ENCODE peak calls at places on chromosomes 1 and 21, in seven cellular contexts. I is AG09309, Q is brain microvascular endothelial cell, J is adrenal gland, X is GM23338, T is BE2C, O is ovary. V is an unnamed sample.

GRCh38 chr1:46543382-46543760 is 8.1 kb downstream of the KNCN start:
- DNase-seq in I (no peak), Q (no peak), J (no peak), X (peak), T (no peak), O (no peak), V (no peak)

GRCh38 chr1:22918644-22919043 is 54.0 kb downstream of the LACTBL1 start:
- DNase-seq in I (no peak), Q (no peak), J (no peak), X (no peak), T (no peak), O (no peak), V (no peak)

GRCh38 chr1:201903135-201903534 is 14.4 kb downstream of the SHISA4 start:
- DNase-seq in I (no peak), Q (no peak), J (no peak), X (no peak), T (no peak), O (peak), V (no peak)

GRCh38 chr1:106957795-106958194 is 98.7 kb upstream of the PRMT6 start:
- DNase-seq in I (no peak), Q (no peak), J (no peak), X (peak), T (no peak), O (no peak), V (no peak)

GRCh38 chr1:7609311-7609994 is 161.6 kb upstream of the VAMP3 start:
- DNase-seq in I (no peak), Q (no peak), J (no peak), X (no peak), T (no peak), O (no peak), V (no peak)

GRCh38 chr1:202589190-202589680 is 121.0 kb downstream of the SYT2 start:
- DNase-seq in I (peak), Q (peak), J (peak), X (peak), T (peak), O (peak), V (peak)

GRCh38 chr1:33047839-33048305 is 11.2 kb upstream of the AK2 start:
- DNase-seq in I (no peak), Q (no peak), J (no peak), X (no peak), T (no peak), O (no peak), V (no peak)

GRCh38 chr21:17523007-17523451 is 10.2 kb downstream of the CXADR start:
- DNase-seq in I (no peak), Q (no peak), J (no peak), X (no peak), T (no peak), O (no peak), V (no peak)

GRCh38 chr1:151773698-151774097 is 10.4 kb upstream of the MRPL9 start:
- DNase-seq in I (no peak), Q (peak), J (no peak), X (no peak), T (no peak), O (no peak), V (peak)

GRCh38 chr1:204075116-204075636 is 2.3 kb downstream of the SOX13 start:
- DNase-seq in I (no peak), Q (no peak), J (no peak), X (peak), T (no peak), O (peak), V (no peak)

GRCh38 chr1:159009704-159010361 is at the start of gene IFI16:
- DNase-seq in I (peak), Q (peak), J (peak), X (no peak), T (no peak), O (peak), V (peak)

GRCh38 chr1:26225033-26225831 is 8.8 kb upstream of the CEP85 start:
- DNase-seq in I (no peak), Q (peak), J (peak), X (peak), T (peak), O (peak), V (peak)

GRCh38 chr1:198751741-198752140 is 112.9 kb downstream of the PTPRC start:
- DNase-seq in I (no peak), Q (no peak), J (no peak), X (no peak), T (no peak), O (no peak), V (no peak)

GRCh38 chr1:2631136-2632050 is 1.4 kb downstream of the MMEL1 start:
- DNase-seq in I (no peak), Q (no peak), J (no peak), X (no peak), T (no peak), O (no peak), V (no peak)

GRCh38 chr1:234322979-234323378 is 50.3 kb upstream of the COA6 start:
- DNase-seq in I (no peak), Q (no peak), J (peak), X (peak), T (peak), O (no peak), V (peak)

GRCh38 chr1:232127190-232127589 is 500.6 kb downstream of the DISC1 start:
- DNase-seq in I (peak), Q (peak), J (no peak), X (no peak), T (no peak), O (no peak), V (peak)

GRCh38 chr1:147902183-147902845 is at the start of gene GJA8:
- DNase-seq in I (no peak), Q (no peak), J (no peak), X (no peak), T (peak), O (no peak), V (no peak)

GRCh38 chr1:185998391-185998790 is 264.2 kb downstream of the HMCN1 start:
- DNase-seq in I (no peak), Q (no peak), J (no peak), X (peak), T (peak), O (no peak), V (no peak)

GRCh38 chr1:35876988-35877387 is 6.0 kb upstream of the AGO1 start:
- DNase-seq in I (no peak), Q (no peak), J (no peak), X (peak), T (no peak), O (no peak), V (no peak)

GRCh38 chr1:88609051-88609450 is 75.0 kb upstream of the PKN2 start:
- DNase-seq in I (no peak), Q (no peak), J (no peak), X (no peak), T (no peak), O (no peak), V (no peak)

GRCh38 chr1:201656670-201657032 is 117.7 kb downstream of the NAV1 start:
- DNase-seq in I (no peak), Q (no peak), J (no peak), X (no peak), T (peak), O (no peak), V (peak)

GRCh38 chr1:161038523-161039153 is at the start of gene TSTD1:
- DNase-seq in I (no peak), Q (no peak), J (peak), X (peak), T (no peak), O (peak), V (no peak)

GRCh38 chr1:228879164-228879563 is 143.9 kb downstream of the RHOU start:
- DNase-seq in I (no peak), Q (no peak), J (no peak), X (no peak), T (no peak), O (no peak), V (no peak)

GRCh38 chr1:234658143-234658542 is 48.2 kb upstream of the IRF2BP2 start:
- DNase-seq in I (peak), Q (peak), J (no peak), X (peak), T (no peak), O (no peak), V (peak)

GRCh38 chr1:207404849-207405525 is 49.1 kb upstream of the CR2 start:
- DNase-seq in I (peak), Q (peak), J (no peak), X (peak), T (no peak), O (no peak), V (peak)

GRCh38 chr1:63643926-63644325 is 50.7 kb downstream of the PGM1 start:
- DNase-seq in I (no peak), Q (no peak), J (no peak), X (no peak), T (no peak), O (no peak), V (no peak)

GRCh38 chr1:81703352-81703735 is 97.4 kb upstream of the ADGRL2 start:
- DNase-seq in I (no peak), Q (peak), J (no peak), X (no peak), T (no peak), O (no peak), V (peak)

GRCh38 chr1:6041432-6042062 is 4.1 kb upstream of the KCNAB2 start:
- DNase-seq in I (no peak), Q (peak), J (no peak), X (peak), T (peak), O (peak), V (no peak)

GRCh38 chr1:162310337-162310736 is 66.3 kb downstream of the SPATA46 start:
- DNase-seq in I (no peak), Q (peak), J (no peak), X (no peak), T (no peak), O (no peak), V (peak)

GRCh38 chr1:189313488-189313887 is 1164.2 kb downstream of the BRINP3 start:
- DNase-seq in I (no peak), Q (no peak), J (no peak), X (peak), T (no peak), O (no peak), V (no peak)

GRCh38 chr1:181083842-181084605 is 4.5 kb upstream of the IER5 start:
- DNase-seq in I (no peak), Q (no peak), J (peak), X (peak), T (peak), O (no peak), V (no peak)
- TF ChIP-seq CTCF in I (peak), Q (peak), J (peak), X (peak), T (peak), O (no peak), V (peak)

DNA sequence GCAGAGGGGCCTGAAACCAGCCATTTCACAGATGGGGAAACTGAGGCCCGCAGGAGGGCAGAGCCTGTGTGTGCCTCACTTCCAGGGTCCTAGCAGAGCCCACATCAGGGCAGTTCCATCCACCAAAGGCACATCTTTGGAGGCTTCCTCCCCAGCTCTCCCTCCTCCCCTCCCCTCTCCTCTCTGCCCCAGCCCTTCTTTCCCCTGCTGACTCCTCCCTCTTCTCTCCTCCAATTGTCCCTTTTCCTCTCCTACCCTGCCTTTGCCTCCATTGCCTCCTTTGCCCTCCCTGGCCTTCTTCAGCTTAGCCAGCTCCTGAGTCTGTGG is 56.6 kb downstream of the TMEM53 start:
- DNase-seq in I (no peak), Q (no peak), J (no peak), X (no peak), T (no peak), O (no peak), V (no peak)
- H3K4me3 ChIP-seq in I (peak), Q (no peak), J (no peak), X (peak), T (no peak), O (peak), V (peak)

DNA sequence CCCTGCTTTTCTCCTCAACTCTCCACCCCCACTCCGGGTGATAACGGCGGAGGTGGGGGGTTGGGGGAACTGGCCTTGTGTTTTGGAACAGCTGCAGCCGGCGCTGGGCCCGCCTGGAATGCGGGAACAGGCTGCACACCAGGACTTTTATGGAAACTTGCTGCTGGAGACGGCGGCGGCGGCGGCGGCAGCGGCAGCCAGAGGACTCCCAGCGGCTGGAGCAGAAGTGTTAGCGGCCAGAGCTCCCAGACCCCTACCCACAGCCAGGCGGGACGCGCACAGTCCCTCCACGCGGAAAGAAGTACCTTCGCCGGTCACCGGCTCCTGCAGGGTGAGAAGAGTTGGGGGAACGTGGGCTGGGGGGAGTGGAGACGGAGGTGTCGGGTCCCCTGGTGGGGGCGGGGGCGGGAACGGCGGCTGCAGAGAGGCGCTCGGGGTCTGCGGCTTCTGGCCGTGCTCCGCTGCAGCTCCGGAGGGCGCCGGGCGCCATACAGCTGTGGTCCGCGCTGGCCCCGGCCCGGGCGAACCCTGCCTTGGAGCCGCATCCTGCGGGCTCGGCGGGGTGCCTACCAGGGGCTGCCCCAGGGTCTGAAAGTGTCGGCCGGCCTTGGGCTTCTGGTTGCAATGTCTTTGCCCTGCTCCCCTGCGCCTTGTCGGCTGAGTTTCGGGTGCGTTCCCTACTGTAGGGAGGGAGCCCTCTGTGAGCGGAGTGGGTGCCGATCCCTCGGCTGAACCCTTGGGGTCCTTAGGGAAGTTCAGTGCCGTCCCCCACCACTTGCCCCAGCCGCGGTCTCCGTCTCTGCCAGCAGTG is at the start of gene NEXN:
- DNase-seq in I (no peak), Q (peak), J (peak), X (peak), T (peak), O (peak), V (peak)
- TF ChIP-seq CTCF in I (no peak), Q (peak), J (no peak), X (no peak), T (no peak), O (no peak), V (no peak)

GRCh38 chr1:48908606-48909005 is 131.9 kb upstream of the BEND5 start:
- DNase-seq in I (no peak), Q (no peak), J (no peak), X (no peak), T (no peak), O (no peak), V (no peak)
- H3K4me3 ChIP-seq in I (no peak), Q (no peak), J (no peak), X (no peak), T (no peak), O (no peak), V (no peak)

DNA sequence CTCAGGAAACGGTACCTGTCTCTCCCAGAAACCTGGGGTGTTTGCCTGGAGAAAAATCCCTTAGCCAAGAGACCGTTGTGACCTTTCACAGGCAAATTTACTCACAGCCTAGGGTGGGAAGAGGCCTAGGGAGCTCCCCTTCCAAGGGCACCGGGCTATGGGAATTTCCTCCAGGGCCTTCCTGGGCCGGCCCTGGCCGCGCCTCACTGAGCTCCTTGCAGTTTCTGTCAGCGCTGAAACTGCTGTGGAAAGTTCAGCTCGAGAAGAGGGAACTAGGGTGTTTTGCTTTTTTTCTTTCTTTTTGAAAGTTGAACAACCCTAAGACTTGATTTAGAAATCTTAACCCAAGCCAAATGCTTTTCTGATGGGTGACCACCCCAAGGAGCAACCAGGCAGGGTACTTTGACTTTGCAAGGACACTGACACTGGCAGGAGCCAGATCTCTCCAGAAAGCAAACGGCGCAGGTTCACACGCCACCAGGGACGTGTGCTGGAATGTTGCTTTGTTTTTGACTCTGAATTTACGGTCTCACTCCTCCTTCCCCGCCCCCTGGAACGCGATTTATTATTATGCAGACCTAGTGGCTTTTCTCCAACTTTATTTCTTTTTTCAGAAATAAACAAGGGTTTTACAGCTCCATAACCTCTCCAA is 229.6 kb upstream of the JUN start:
- DNase-seq in I (no peak), Q (peak), J (peak), X (peak), T (no peak), O (peak), V (peak)
- TF ChIP-seq CTCF in I (no peak), Q (no peak), J (peak), X (no peak), T (no peak), O (no peak), V (no peak)

DNA sequence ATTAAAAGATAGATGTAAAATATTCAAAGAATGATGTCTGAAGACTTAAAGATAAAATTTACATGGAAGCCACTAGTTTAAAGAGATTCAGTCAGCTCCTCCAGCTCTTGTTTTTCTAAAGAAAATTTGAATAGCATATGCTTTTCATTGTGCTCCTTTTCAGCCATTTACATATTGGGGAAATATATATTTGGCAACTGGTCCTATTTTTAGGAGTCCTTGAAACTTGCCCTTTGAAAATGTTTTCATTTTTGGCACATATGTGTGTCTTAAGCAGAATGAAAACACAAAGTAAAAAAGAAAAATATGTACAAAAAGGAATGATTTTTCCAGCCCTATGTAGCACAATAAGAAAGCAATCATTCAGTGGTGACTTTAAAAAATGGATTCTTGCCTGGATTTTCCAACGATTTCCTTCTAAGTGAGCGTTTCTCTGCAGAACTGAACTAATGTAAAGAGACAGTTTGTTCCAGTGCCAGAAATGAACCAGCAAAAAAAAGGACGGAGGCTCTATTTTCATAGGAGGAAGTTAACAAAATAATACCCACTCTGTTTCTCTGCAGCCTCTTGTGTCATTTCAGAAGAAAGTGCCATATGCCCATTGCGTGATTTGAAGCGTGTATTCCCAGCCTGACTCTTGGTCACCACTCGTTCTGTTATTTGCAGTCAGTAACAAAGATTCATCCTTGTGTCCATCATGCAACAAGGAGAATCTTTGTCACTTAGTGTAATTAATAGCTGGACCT is 340.1 kb downstream of the SETD4 start:
- DNase-seq in I (no peak), Q (no peak), J (no peak), X (no peak), T (no peak), O (no peak), V (no peak)
- H3K4me3 ChIP-seq in I (no peak), Q (no peak), J (no peak), X (no peak), T (no peak), O (no peak), V (no peak)

GRCh38 chr1:53822931-53823330 is 15.2 kb downstream of the NDC1 start:
- DNase-seq in I (no peak), Q (no peak), J (no peak), X (no peak), T (no peak), O (no peak), V (no peak)

GRCh38 chr1:53821380-53821779 is 16.7 kb downstream of the NDC1 start:
- DNase-seq in I (no peak), Q (no peak), J (no peak), X (no peak), T (no peak), O (no peak), V (no peak)

GRCh38 chr1:53825306-53825705 is 12.8 kb downstream of the NDC1 start:
- DNase-seq in I (no peak), Q (no peak), J (no peak), X (no peak), T (no peak), O (no peak), V (no peak)

DNA sequence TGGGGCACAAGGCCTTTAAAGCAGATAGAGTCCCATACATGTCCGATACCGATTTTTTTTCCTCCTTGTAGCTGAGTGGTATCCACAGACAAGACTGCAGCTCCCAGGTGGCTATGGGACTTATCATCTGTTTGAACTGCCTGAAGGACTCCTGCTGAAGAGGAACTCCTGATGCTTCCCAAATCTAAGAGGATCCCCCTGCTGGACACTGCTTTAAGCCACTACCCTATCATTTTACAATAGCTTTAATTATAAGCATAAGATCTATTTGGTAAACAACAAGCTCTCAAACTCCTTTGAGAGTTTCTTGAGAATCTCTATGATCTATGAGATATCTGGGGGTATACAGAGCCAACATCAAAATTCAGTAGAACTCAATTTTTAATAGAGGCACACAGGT is 11.7 kb downstream of the NDC1 start:
- DNase-seq in I (peak), Q (no peak), J (no peak), X (peak), T (no peak), O (no peak), V (peak)
- TF ChIP-seq CTCF in I (peak), Q (peak), J (no peak), X (peak), T (peak), O (no peak), V (peak)

DNA sequence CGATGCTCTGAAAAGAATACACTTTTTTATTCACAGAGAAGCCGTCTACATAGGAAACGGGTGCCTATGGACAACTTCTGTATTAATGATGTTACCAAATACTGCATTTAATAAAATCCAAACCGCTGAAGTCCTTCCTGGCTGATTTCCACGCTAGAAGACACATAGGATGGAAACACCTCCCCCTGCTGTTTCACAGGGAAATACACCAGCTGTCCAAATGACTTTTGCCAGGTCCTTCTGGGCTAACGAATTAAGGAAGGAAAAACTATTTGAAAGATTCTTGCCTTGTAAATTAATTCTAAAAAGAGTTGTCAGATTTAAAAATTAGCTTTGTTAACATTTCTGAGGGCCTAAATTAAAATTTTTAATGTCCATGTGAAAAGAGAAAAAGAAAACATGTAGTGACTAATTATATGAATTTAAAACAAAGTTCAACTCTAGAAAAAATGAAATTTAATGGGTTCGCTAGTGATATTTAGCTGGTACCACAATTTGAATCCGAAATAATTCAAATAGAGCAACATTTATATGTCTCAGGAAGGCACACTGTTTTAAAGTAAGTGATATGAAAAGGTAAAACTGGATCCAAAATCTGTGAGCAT is 146.0 kb downstream of the RERE start:
- DNase-seq in I (peak), Q (peak), J (peak), X (peak), T (peak), O (no peak), V (peak)
- H3K4me3 ChIP-seq in I (no peak), Q (no peak), J (no peak), X (no peak), T (no peak), O (no peak), V (no peak)

V was measured in astrocyte of the spinal cord.